ENCODE peak calls at places on chromosomes 11 and 22, in ten cellular contexts. S, D, H, M, P, F, R, G, C and J are unnamed samples.

GRCh38 chr22:35611200-35611890 is 5.8 kb downstream of the MB start:
- DNase-seq in S (no peak), D (no peak), H (no peak), M (no peak), P (no peak), F (no peak), R (no peak), G (no peak), C (no peak), J (no peak)

GRCh38 chr22:23204125-23204488 is 23.8 kb downstream of the BCR start:
- DNase-seq in S (no peak), D (no peak), H (no peak), M (no peak), P (no peak), F (no peak), R (no peak), G (no peak), C (no peak), J (no peak)

GRCh38 chr11:11498195-11498594 is 123.6 kb downstream of the GALNT18 start:
- DNase-seq in S (no peak), D (no peak), H (no peak), M (no peak), P (no peak), F (no peak), R (no peak), G (no peak), C (no peak), J (no peak)

GRCh38 chr22:26169312-26170111 is at the start of gene SEZ6L:
- DNase-seq in S (no peak), D (no peak), H (no peak), M (no peak), P (no peak), F (peak), R (no peak), G (no peak), C (no peak), J (no peak)

GRCh38 chr11:69297926-69298777 is 4.2 kb downstream of the MYEOV start:
- DNase-seq in S (peak), D (no peak), H (peak), M (peak), P (peak), F (peak), R (peak), G (no peak), C (no peak), J (peak)

GRCh38 chr11:93849751-93850584 is 450 bp downstream of the VSTM5 start:
- DNase-seq in S (no peak), D (no peak), H (no peak), M (peak), P (no peak), F (no peak), R (peak), G (no peak), C (no peak), J (no peak)

GRCh38 chr11:63745304-63746170 is 23.0 kb downstream of the ZFTA start:
- DNase-seq in S (no peak), D (no peak), H (no peak), M (no peak), P (no peak), F (no peak), R (peak), G (no peak), C (no peak), J (no peak)

GRCh38 chr11:92866679-92867282 is 102.7 kb upstream of the MTNR1B start:
- DNase-seq in S (no peak), D (no peak), H (no peak), M (no peak), P (no peak), F (no peak), R (no peak), G (no peak), C (no peak), J (no peak)

GRCh38 chr22:29167032-29167911 is 38.4 kb upstream of the EMID1 start:
- DNase-seq in S (peak), D (no peak), H (peak), M (no peak), P (peak), F (peak), R (no peak), G (no peak), C (no peak), J (no peak)

GRCh38 chr11:93198221-93198650 is 445 bp upstream of the SLC36A4 start:
- DNase-seq in S (no peak), D (no peak), H (no peak), M (no peak), P (no peak), F (no peak), R (peak), G (no peak), C (no peak), J (peak)

GRCh38 chr11:73017024-73017751 is 124.9 kb downstream of the FCHSD2 start:
- DNase-seq in S (no peak), D (no peak), H (no peak), M (no peak), P (no peak), F (no peak), R (no peak), G (no peak), C (no peak), J (no peak)

GRCh38 chr11:130826572-130826971 is 89.7 kb downstream of the SNX19 start:
- DNase-seq in S (no peak), D (no peak), H (no peak), M (no peak), P (no peak), F (no peak), R (no peak), G (no peak), C (no peak), J (no peak)

GRCh38 chr11:128840783-128841182 is 26.3 kb downstream of the KCNJ1 start:
- DNase-seq in S (no peak), D (no peak), H (no peak), M (no peak), P (no peak), F (no peak), R (no peak), G (no peak), C (no peak), J (no peak)

GRCh38 chr11:3605279-3605662 is 36.5 kb downstream of the ART5 start:
- DNase-seq in S (no peak), D (no peak), H (no peak), M (no peak), P (no peak), F (no peak), R (no peak), G (no peak), C (no peak), J (no peak)

GRCh38 chr11:112525270-112525669 is 264.6 kb upstream of the PLET1 start:
- DNase-seq in S (no peak), D (no peak), H (no peak), M (no peak), P (no peak), F (no peak), R (peak), G (no peak), C (no peak), J (no peak)

GRCh38 chr11:121696177-121696863 is 243.6 kb upstream of the SORL1-AS1 start:
- DNase-seq in S (no peak), D (no peak), H (no peak), M (no peak), P (no peak), F (no peak), R (peak), G (no peak), C (no peak), J (no peak)

GRCh38 chr11:17148536-17148935 is 59.2 kb downstream of the PIK3C2A start:
- DNase-seq in S (no peak), D (no peak), H (no peak), M (no peak), P (no peak), F (no peak), R (no peak), G (no peak), C (no peak), J (no peak)

GRCh38 chr11:61718613-61719302 is 33.7 kb upstream of the MYRF start:
- DNase-seq in S (no peak), D (no peak), H (no peak), M (no peak), P (no peak), F (no peak), R (peak), G (no peak), C (no peak), J (no peak)

GRCh38 chr22:36349726-36350125 is 38.0 kb downstream of the MYH9 start:
- DNase-seq in S (no peak), D (no peak), H (no peak), M (no peak), P (no peak), F (no peak), R (no peak), G (no peak), C (no peak), J (no peak)

GRCh38 chr11:60377737-60378136 is 595 bp upstream of the MS4A7 start:
- DNase-seq in S (no peak), D (no peak), H (no peak), M (no peak), P (no peak), F (peak), R (no peak), G (no peak), C (no peak), J (no peak)

GRCh38 chr11:78251083-78251699 is 62.5 kb downstream of the USP35 start:
- DNase-seq in S (no peak), D (no peak), H (no peak), M (no peak), P (no peak), F (no peak), R (peak), G (no peak), C (no peak), J (no peak)

GRCh38 chr11:10930961-10931760 is 73.3 kb upstream of the ZBED5 start:
- DNase-seq in S (peak), D (peak), H (peak), M (peak), P (no peak), F (peak), R (peak), G (peak), C (no peak), J (peak)

GRCh38 chr22:43387815-43388214 is 24.0 kb upstream of the MPPED1 start:
- DNase-seq in S (no peak), D (no peak), H (no peak), M (no peak), P (no peak), F (no peak), R (no peak), G (no peak), C (no peak), J (no peak)

GRCh38 chr11:6516865-6517264 is 19.8 kb downstream of the DNHD1 start:
- DNase-seq in S (no peak), D (no peak), H (no peak), M (no peak), P (no peak), F (no peak), R (no peak), G (no peak), C (no peak), J (no peak)

GRCh38 chr11:97814325-97814959 is 1206.3 kb upstream of the CNTN5 start:
- DNase-seq in S (no peak), D (no peak), H (no peak), M (no peak), P (no peak), F (no peak), R (no peak), G (no peak), C (no peak), J (no peak)

GRCh38 chr11:125369808-125370207 is 126.3 kb downstream of the FEZ1 start:
- DNase-seq in S (no peak), D (no peak), H (no peak), M (no peak), P (no peak), F (no peak), R (no peak), G (no peak), C (no peak), J (no peak)

GRCh38 chr22:40919446-40919845 is 31.7 kb upstream of the RBX1 start:
- DNase-seq in S (no peak), D (no peak), H (no peak), M (no peak), P (no peak), F (no peak), R (peak), G (no peak), C (no peak), J (no peak)

GRCh38 chr22:26342719-26343449 is 86.2 kb upstream of the ASPHD2 start:
- DNase-seq in S (no peak), D (no peak), H (no peak), M (no peak), P (no peak), F (no peak), R (no peak), G (no peak), C (no peak), J (no peak)

GRCh38 chr11:110366234-110366633 is 63.5 kb upstream of the FDX1 start:
- DNase-seq in S (no peak), D (no peak), H (no peak), M (peak), P (no peak), F (no peak), R (peak), G (no peak), C (no peak), J (peak)

GRCh38 chr22:29202231-29203192 is 3.2 kb upstream of the EMID1 start:
- DNase-seq in S (peak), D (peak), H (peak), M (peak), P (peak), F (peak), R (peak), G (peak), C (no peak), J (no peak)

GRCh38 chr11:8022876-8023275 is 35.7 kb downstream of the EIF3F start:
- DNase-seq in S (no peak), D (no peak), H (no peak), M (no peak), P (no peak), F (no peak), R (no peak), G (no peak), C (no peak), J (no peak)

GRCh38 chr11:104146421-104146820 is 17.5 kb downstream of the PDGFD start:
- DNase-seq in S (no peak), D (peak), H (no peak), M (no peak), P (no peak), F (no peak), R (no peak), G (no peak), C (no peak), J (no peak)

GRCh38 chr22:49152146-49152929 is 675.3 kb downstream of the BRD1 start:
- DNase-seq in S (no peak), D (no peak), H (no peak), M (no peak), P (no peak), F (no peak), R (no peak), G (no peak), C (no peak), J (no peak)

GRCh38 chr22:46806789-46807188 is 44.3 kb downstream of the TBC1D22A start:
- DNase-seq in S (no peak), D (no peak), H (no peak), M (no peak), P (no peak), F (no peak), R (no peak), G (no peak), C (no peak), J (no peak)

GRCh38 chr11:10496296-10496936 is 41.4 kb downstream of the AMPD3 start:
- DNase-seq in S (no peak), D (no peak), H (no peak), M (no peak), P (no peak), F (peak), R (no peak), G (no peak), C (no peak), J (no peak)

GRCh38 chr22:33806191-33806590 is 114.1 kb downstream of the LARGE1 start:
- DNase-seq in S (no peak), D (no peak), H (no peak), M (no peak), P (no peak), F (peak), R (no peak), G (no peak), C (no peak), J (no peak)

GRCh38 chr11:96324912-96325311 is 18.1 kb downstream of the MAML2 start:
- DNase-seq in S (no peak), D (no peak), H (no peak), M (no peak), P (no peak), F (no peak), R (peak), G (no peak), C (no peak), J (peak)

GRCh38 chr22:38085501-38085900 is 1.5 kb upstream of the SLC16A8 start:
- DNase-seq in S (no peak), D (no peak), H (no peak), M (no peak), P (no peak), F (no peak), R (no peak), G (no peak), C (no peak), J (no peak)

GRCh38 chr11:100830978-100831732 is 144.1 kb downstream of the ARHGAP42 start:
- DNase-seq in S (no peak), D (no peak), H (no peak), M (no peak), P (no peak), F (no peak), R (peak), G (no peak), C (no peak), J (peak)

GRCh38 chr11:77294040-77294439 is 7.4 kb downstream of the GDPD4 start:
- DNase-seq in S (no peak), D (no peak), H (no peak), M (no peak), P (no peak), F (no peak), R (no peak), G (no peak), C (no peak), J (no peak)